ENCODE peak calls at places on chromosome 19, in eight cellular contexts. One of them, this sample, is unnamed.

GRCh38 chr19:6235031-6235951 is 44.5 kb downstream of the MLLT1 start:
- DNase-seq in mucosa of descending colon: peak
- DNase-seq in lower leg skin: no peak
- DNase-seq in cardiac fibroblast: no peak
- DNase-seq in stomach: no peak
- DNase-seq in kidney epithelial cell: no peak
- DNase-seq in A549: no peak
- DNase-seq in sigmoid colon: no peak
- DNase-seq in this sample: no peak

GRCh38 chr19:44346556-44346955 is 9.9 kb downstream of the ZNF112 start:
- DNase-seq in stomach: no peak
- DNase-seq in lower leg skin: no peak
- DNase-seq in mucosa of descending colon: no peak
- DNase-seq in cardiac fibroblast: no peak
- DNase-seq in sigmoid colon: no peak
- DNase-seq in kidney epithelial cell: no peak
- DNase-seq in A549: no peak
- DNase-seq in this sample: no peak

GRCh38 chr19:47848425-47848824 is 10.6 kb upstream of the TPRX2 start:
- DNase-seq in kidney epithelial cell: no peak
- DNase-seq in lower leg skin: no peak
- DNase-seq in stomach: no peak
- DNase-seq in A549: no peak
- DNase-seq in cardiac fibroblast: no peak
- DNase-seq in mucosa of descending colon: no peak
- DNase-seq in sigmoid colon: no peak
- DNase-seq in this sample: no peak

GRCh38 chr19:44747739-44748425 is 626 bp upstream of the BCL3 start:
- DNase-seq in lower leg skin: peak
- DNase-seq in kidney epithelial cell: no peak
- DNase-seq in A549: peak
- DNase-seq in cardiac fibroblast: peak
- DNase-seq in mucosa of descending colon: peak
- DNase-seq in stomach: peak
- DNase-seq in sigmoid colon: peak
- DNase-seq in this sample: no peak

GRCh38 chr19:29410974-29411615 is 114.7 kb upstream of the VSTM2B start:
- DNase-seq in stomach: no peak
- DNase-seq in sigmoid colon: no peak
- DNase-seq in cardiac fibroblast: no peak
- DNase-seq in A549: no peak
- DNase-seq in mucosa of descending colon: peak
- DNase-seq in lower leg skin: no peak
- DNase-seq in kidney epithelial cell: no peak
- DNase-seq in this sample: no peak

GRCh38 chr19:1864480-1865171 is 1.2 kb upstream of the KLF16 start:
- DNase-seq in mucosa of descending colon: peak
- DNase-seq in kidney epithelial cell: no peak
- DNase-seq in stomach: peak
- DNase-seq in sigmoid colon: peak
- DNase-seq in cardiac fibroblast: peak
- DNase-seq in A549: peak
- DNase-seq in lower leg skin: no peak
- DNase-seq in this sample: no peak

GRCh38 chr19:7013678-7014077 is 7.6 kb downstream of the MBD3L2B start:
- DNase-seq in kidney epithelial cell: no peak
- DNase-seq in A549: no peak
- DNase-seq in sigmoid colon: no peak
- DNase-seq in mucosa of descending colon: no peak
- DNase-seq in cardiac fibroblast: peak
- DNase-seq in lower leg skin: no peak
- DNase-seq in stomach: no peak
- DNase-seq in this sample: no peak

GRCh38 chr19:12788682-12789097 is 2.6 kb upstream of the JUNB start:
- DNase-seq in kidney epithelial cell: no peak
- DNase-seq in cardiac fibroblast: peak
- DNase-seq in lower leg skin: peak
- DNase-seq in sigmoid colon: peak
- DNase-seq in A549: peak
- DNase-seq in mucosa of descending colon: peak
- DNase-seq in stomach: peak
- DNase-seq in this sample: no peak

GRCh38 chr19:16714702-16715294 is 4.8 kb upstream of the NWD1 start:
- DNase-seq in stomach: peak
- DNase-seq in lower leg skin: no peak
- DNase-seq in sigmoid colon: no peak
- DNase-seq in mucosa of descending colon: peak
- DNase-seq in cardiac fibroblast: peak
- DNase-seq in kidney epithelial cell: no peak
- DNase-seq in A549: peak
- DNase-seq in this sample: no peak

GRCh38 chr19:2478756-2479555 is 3.0 kb downstream of the GADD45B start:
- DNase-seq in stomach: peak
- DNase-seq in cardiac fibroblast: peak
- DNase-seq in mucosa of descending colon: peak
- DNase-seq in sigmoid colon: peak
- DNase-seq in kidney epithelial cell: no peak
- DNase-seq in A549: peak
- DNase-seq in lower leg skin: peak
- DNase-seq in this sample: no peak

GRCh38 chr19:47134533-47134932 is 3.9 kb downstream of the SAE1 start:
- DNase-seq in kidney epithelial cell: no peak
- DNase-seq in A549: no peak
- DNase-seq in sigmoid colon: no peak
- DNase-seq in stomach: no peak
- DNase-seq in mucosa of descending colon: no peak
- DNase-seq in cardiac fibroblast: no peak
- DNase-seq in lower leg skin: no peak
- DNase-seq in this sample: no peak

GRCh38 chr19:3095375-3096191 is 1.4 kb downstream of the GNA11 start:
- DNase-seq in kidney epithelial cell: no peak
- DNase-seq in cardiac fibroblast: peak
- DNase-seq in A549: no peak
- DNase-seq in lower leg skin: no peak
- DNase-seq in stomach: no peak
- DNase-seq in sigmoid colon: no peak
- DNase-seq in mucosa of descending colon: peak
- DNase-seq in this sample: no peak

GRCh38 chr19:15469513-15470297 is 5.4 kb upstream of the RASAL3 start:
- DNase-seq in kidney epithelial cell: no peak
- DNase-seq in mucosa of descending colon: no peak
- DNase-seq in lower leg skin: no peak
- DNase-seq in sigmoid colon: no peak
- DNase-seq in stomach: no peak
- DNase-seq in A549: no peak
- DNase-seq in cardiac fibroblast: no peak
- DNase-seq in this sample: no peak
- H3K4me3 ChIP-seq in kidney epithelial cell: no peak
- H3K4me3 ChIP-seq in mucosa of descending colon: no peak
- H3K4me3 ChIP-seq in lower leg skin: no peak
- H3K4me3 ChIP-seq in sigmoid colon: peak
- H3K4me3 ChIP-seq in stomach: peak
- H3K4me3 ChIP-seq in A549: no peak
- H3K4me3 ChIP-seq in cardiac fibroblast: peak
- H3K4me3 ChIP-seq in this sample: no peak

DNA sequence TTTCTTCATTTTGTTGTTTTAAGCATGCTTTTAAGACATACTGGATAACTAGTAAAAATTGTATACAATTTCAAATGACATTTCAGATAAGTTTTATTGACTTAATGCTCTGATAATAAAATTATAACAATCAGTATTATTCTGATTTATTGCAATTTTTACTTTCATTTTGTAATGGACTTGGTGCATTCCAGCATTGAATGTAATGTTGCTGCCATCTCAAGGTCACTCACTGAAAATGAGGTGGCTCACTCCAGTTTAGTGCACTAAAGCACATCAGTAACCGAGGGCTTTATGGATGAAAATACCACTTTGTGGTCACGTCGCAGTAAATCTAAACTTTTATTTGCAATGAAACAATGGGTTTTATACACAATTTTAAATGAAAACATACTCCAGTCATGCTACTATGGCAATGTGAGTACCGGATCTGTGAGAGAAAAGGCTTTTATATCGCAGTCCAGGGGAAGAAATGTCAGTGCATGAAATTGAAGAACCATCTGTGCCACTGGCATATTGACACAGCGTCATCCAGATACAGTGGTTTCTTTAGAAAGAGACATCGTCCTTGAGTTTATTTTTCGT is 20.7 kb upstream of the ZNF507 start:
- DNase-seq in sigmoid colon: no peak
- DNase-seq in lower leg skin: no peak
- DNase-seq in A549: no peak
- DNase-seq in kidney epithelial cell: no peak
- DNase-seq in mucosa of descending colon: no peak
- DNase-seq in stomach: no peak
- DNase-seq in cardiac fibroblast: no peak
- DNase-seq in this sample: no peak
- TF ChIP-seq CTCF in sigmoid colon: no peak
- TF ChIP-seq CTCF in lower leg skin: no peak
- TF ChIP-seq CTCF in A549: peak
- TF ChIP-seq CTCF in kidney epithelial cell: no peak
- TF ChIP-seq CTCF in mucosa of descending colon: no peak
- TF ChIP-seq CTCF in stomach: no peak
- TF ChIP-seq CTCF in cardiac fibroblast: no peak
- TF ChIP-seq CTCF in this sample: no peak

GRCh38 chr19:42276284-42276683 is 7.2 kb downstream of the CIC start:
- DNase-seq in kidney epithelial cell: no peak
- DNase-seq in A549: no peak
- DNase-seq in mucosa of descending colon: no peak
- DNase-seq in stomach: no peak
- DNase-seq in lower leg skin: no peak
- DNase-seq in sigmoid colon: no peak
- DNase-seq in cardiac fibroblast: no peak
- DNase-seq in this sample: no peak

GRCh38 chr19:42274065-42274682 is 5.1 kb downstream of the CIC start:
- DNase-seq in stomach: no peak
- DNase-seq in kidney epithelial cell: no peak
- DNase-seq in sigmoid colon: peak
- DNase-seq in A549: no peak
- DNase-seq in cardiac fibroblast: no peak
- DNase-seq in lower leg skin: peak
- DNase-seq in mucosa of descending colon: no peak
- DNase-seq in this sample: no peak

GRCh38 chr19:42275103-42275502 is 6.1 kb downstream of the CIC start:
- DNase-seq in stomach: no peak
- DNase-seq in lower leg skin: no peak
- DNase-seq in cardiac fibroblast: no peak
- DNase-seq in mucosa of descending colon: no peak
- DNase-seq in sigmoid colon: no peak
- DNase-seq in kidney epithelial cell: no peak
- DNase-seq in A549: no peak
- DNase-seq in this sample: no peak

GRCh38 chr19:42276821-42277220 is 7.8 kb downstream of the CIC start:
- DNase-seq in cardiac fibroblast: no peak
- DNase-seq in sigmoid colon: no peak
- DNase-seq in mucosa of descending colon: no peak
- DNase-seq in stomach: no peak
- DNase-seq in lower leg skin: no peak
- DNase-seq in kidney epithelial cell: no peak
- DNase-seq in A549: no peak
- DNase-seq in this sample: no peak

GRCh38 chr19:42275517-42275916 is 6.5 kb downstream of the CIC start:
- DNase-seq in A549: no peak
- DNase-seq in lower leg skin: no peak
- DNase-seq in kidney epithelial cell: no peak
- DNase-seq in stomach: no peak
- DNase-seq in mucosa of descending colon: no peak
- DNase-seq in sigmoid colon: no peak
- DNase-seq in cardiac fibroblast: no peak
- DNase-seq in this sample: no peak
- H3K4me3 ChIP-seq in A549: no peak
- H3K4me3 ChIP-seq in lower leg skin: no peak
- H3K4me3 ChIP-seq in kidney epithelial cell: no peak
- H3K4me3 ChIP-seq in stomach: no peak
- H3K4me3 ChIP-seq in mucosa of descending colon: no peak
- H3K4me3 ChIP-seq in sigmoid colon: no peak
- H3K4me3 ChIP-seq in cardiac fibroblast: no peak
- H3K4me3 ChIP-seq in this sample: no peak

GRCh38 chr19:36973021-36973843 is 57.1 kb downstream of the ZNF568 start:
- DNase-seq in A549: no peak
- DNase-seq in lower leg skin: peak
- DNase-seq in sigmoid colon: peak
- DNase-seq in stomach: peak
- DNase-seq in kidney epithelial cell: peak
- DNase-seq in mucosa of descending colon: peak
- DNase-seq in cardiac fibroblast: peak
- DNase-seq in this sample: no peak
- TF ChIP-seq CTCF in A549: no peak
- TF ChIP-seq CTCF in lower leg skin: no peak
- TF ChIP-seq CTCF in sigmoid colon: peak
- TF ChIP-seq CTCF in stomach: peak
- TF ChIP-seq CTCF in kidney epithelial cell: peak
- TF ChIP-seq CTCF in mucosa of descending colon: peak
- TF ChIP-seq CTCF in cardiac fibroblast: peak
- TF ChIP-seq CTCF in this sample: peak

GRCh38 chr19:40640744-40641143 is 39.6 kb downstream of the LTBP4 start:
- DNase-seq in kidney epithelial cell: no peak
- DNase-seq in lower leg skin: no peak
- DNase-seq in stomach: no peak
- DNase-seq in mucosa of descending colon: no peak
- DNase-seq in sigmoid colon: peak
- DNase-seq in A549: peak
- DNase-seq in cardiac fibroblast: peak
- DNase-seq in this sample: no peak
- H3K4me3 ChIP-seq in kidney epithelial cell: no peak
- H3K4me3 ChIP-seq in lower leg skin: no peak
- H3K4me3 ChIP-seq in stomach: no peak
- H3K4me3 ChIP-seq in mucosa of descending colon: no peak
- H3K4me3 ChIP-seq in sigmoid colon: no peak
- H3K4me3 ChIP-seq in A549: no peak
- H3K4me3 ChIP-seq in cardiac fibroblast: no peak
- H3K4me3 ChIP-seq in this sample: no peak